ENCODE peak calls at places on chromosome 3, in six cellular contexts. One of them, this sample, is unnamed.

GRCh38 chr3:78629544-78629943 is 1138.3 kb downstream of the ROBO1 start:
- DNase-seq in upper lobe of right lung: no peak
- DNase-seq in tibial nerve: no peak
- DNase-seq in left lung: no peak
- DNase-seq in left ventricle myocardium inferior: no peak
- DNase-seq in hepatocyte: no peak
- DNase-seq in this sample: no peak

GRCh38 chr3:47578691-47579632 is at the start of gene CSPG5:
- DNase-seq in left ventricle myocardium inferior: peak
- DNase-seq in upper lobe of right lung: peak
- DNase-seq in tibial nerve: no peak
- DNase-seq in hepatocyte: peak
- DNase-seq in left lung: no peak
- DNase-seq in this sample: no peak

GRCh38 chr3:168154101-168154500 is 58.4 kb upstream of the GOLIM4 start:
- DNase-seq in left ventricle myocardium inferior: no peak
- DNase-seq in hepatocyte: no peak
- DNase-seq in tibial nerve: no peak
- DNase-seq in left lung: no peak
- DNase-seq in upper lobe of right lung: no peak
- DNase-seq in this sample: no peak

GRCh38 chr3:190443257-190443656 is 6.4 kb downstream of the TMEM207 start:
- DNase-seq in tibial nerve: no peak
- DNase-seq in upper lobe of right lung: no peak
- DNase-seq in left lung: no peak
- DNase-seq in hepatocyte: no peak
- DNase-seq in left ventricle myocardium inferior: no peak
- DNase-seq in this sample: no peak

GRCh38 chr3:34683851-34684250 is 885.4 kb downstream of the PDCD6IP start:
- DNase-seq in left lung: no peak
- DNase-seq in tibial nerve: peak
- DNase-seq in hepatocyte: peak
- DNase-seq in left ventricle myocardium inferior: peak
- DNase-seq in upper lobe of right lung: peak
- DNase-seq in this sample: no peak

GRCh38 chr3:52493232-52494017 is 1.7 kb upstream of the STAB1 start:
- DNase-seq in left lung: no peak
- DNase-seq in hepatocyte: no peak
- DNase-seq in tibial nerve: no peak
- DNase-seq in upper lobe of right lung: no peak
- DNase-seq in left ventricle myocardium inferior: no peak
- DNase-seq in this sample: no peak

GRCh38 chr3:162978136-162978535 is 1481.5 kb downstream of the OTOL1 start:
- DNase-seq in left lung: no peak
- DNase-seq in hepatocyte: no peak
- DNase-seq in left ventricle myocardium inferior: no peak
- DNase-seq in upper lobe of right lung: no peak
- DNase-seq in tibial nerve: no peak
- DNase-seq in this sample: no peak

GRCh38 chr3:185283374-185283935 is 29.6 kb upstream of the EHHADH start:
- DNase-seq in left lung: no peak
- DNase-seq in upper lobe of right lung: no peak
- DNase-seq in tibial nerve: no peak
- DNase-seq in hepatocyte: no peak
- DNase-seq in left ventricle myocardium inferior: no peak
- DNase-seq in this sample: no peak

GRCh38 chr3:125207507-125207906 is 5.0 kb downstream of the SLC12A8 start:
- DNase-seq in hepatocyte: no peak
- DNase-seq in upper lobe of right lung: no peak
- DNase-seq in left lung: no peak
- DNase-seq in tibial nerve: no peak
- DNase-seq in left ventricle myocardium inferior: no peak
- DNase-seq in this sample: no peak

GRCh38 chr3:65439641-65440040 is 599.1 kb downstream of the MAGI1 start:
- DNase-seq in left ventricle myocardium inferior: peak
- DNase-seq in hepatocyte: peak
- DNase-seq in upper lobe of right lung: no peak
- DNase-seq in left lung: peak
- DNase-seq in tibial nerve: no peak
- DNase-seq in this sample: no peak

GRCh38 chr3:46276497-46277099 is 34.3 kb downstream of the CCR3 start:
- DNase-seq in hepatocyte: peak
- DNase-seq in left ventricle myocardium inferior: peak
- DNase-seq in left lung: peak
- DNase-seq in tibial nerve: no peak
- DNase-seq in upper lobe of right lung: peak
- DNase-seq in this sample: no peak

GRCh38 chr3:126654571-126655393 is at the start of gene TXNRD3:
- DNase-seq in tibial nerve: peak
- DNase-seq in hepatocyte: peak
- DNase-seq in upper lobe of right lung: peak
- DNase-seq in left ventricle myocardium inferior: peak
- DNase-seq in left lung: peak
- DNase-seq in this sample: no peak
- TF ChIP-seq CTCF in tibial nerve: peak
- TF ChIP-seq CTCF in hepatocyte: no peak
- TF ChIP-seq CTCF in upper lobe of right lung: peak
- TF ChIP-seq CTCF in left ventricle myocardium inferior: peak
- TF ChIP-seq CTCF in left lung: no peak
- TF ChIP-seq CTCF in this sample: peak

GRCh38 chr3:72265661-72266370 is 480.9 kb upstream of the PROK2 start:
- DNase-seq in upper lobe of right lung: no peak
- DNase-seq in hepatocyte: no peak
- DNase-seq in left ventricle myocardium inferior: no peak
- DNase-seq in tibial nerve: no peak
- DNase-seq in left lung: no peak
- DNase-seq in this sample: no peak
- TF ChIP-seq CTCF in upper lobe of right lung: no peak
- TF ChIP-seq CTCF in hepatocyte: no peak
- TF ChIP-seq CTCF in left ventricle myocardium inferior: no peak
- TF ChIP-seq CTCF in tibial nerve: no peak
- TF ChIP-seq CTCF in left lung: no peak
- TF ChIP-seq CTCF in this sample: peak

DNA sequence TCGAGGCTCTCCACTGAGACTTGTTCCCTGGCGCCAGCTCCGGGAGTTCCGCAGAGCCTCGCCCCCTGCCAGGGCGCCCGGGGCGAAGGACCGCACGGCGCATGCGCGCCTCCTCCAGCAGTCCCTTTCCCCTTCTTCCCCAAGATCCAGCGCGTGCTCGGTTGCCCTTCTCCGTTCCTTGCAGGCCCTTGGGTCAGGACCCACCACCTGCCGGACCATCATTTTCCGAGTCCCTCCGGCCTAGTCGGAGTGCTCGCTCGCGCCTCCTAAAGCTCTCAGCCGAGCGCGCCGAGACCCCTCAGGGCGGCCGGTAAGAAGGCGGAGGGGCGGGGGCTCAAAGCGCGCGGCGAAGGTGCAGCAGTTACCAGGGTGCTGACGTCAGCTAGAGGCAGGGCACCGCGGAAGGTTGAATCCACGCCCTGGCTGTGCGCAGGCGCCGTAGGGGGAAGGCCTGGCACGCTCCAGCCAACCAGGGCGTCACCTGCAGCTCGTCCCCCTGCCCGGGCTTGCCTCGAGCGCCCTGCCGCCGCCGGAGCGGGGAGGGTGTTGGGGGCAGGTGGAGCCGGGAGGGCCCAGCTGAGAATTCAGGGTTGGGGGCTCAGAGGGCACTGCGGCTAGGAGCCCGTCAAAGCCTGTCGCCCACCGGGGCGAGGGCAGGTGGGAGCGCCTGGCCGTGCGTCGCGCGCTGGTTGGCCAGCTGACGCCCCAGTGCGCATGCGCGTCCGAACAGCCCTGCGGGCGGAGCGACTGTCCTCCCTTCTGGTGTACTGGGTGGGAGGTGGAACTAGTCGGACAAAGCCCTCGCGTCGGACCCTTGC is at the start of gene TCAIM:
- DNase-seq in hepatocyte: peak
- DNase-seq in upper lobe of right lung: peak
- DNase-seq in left lung: peak
- DNase-seq in tibial nerve: peak
- DNase-seq in left ventricle myocardium inferior: peak
- DNase-seq in this sample: peak
- TF ChIP-seq CTCF in hepatocyte: no peak
- TF ChIP-seq CTCF in upper lobe of right lung: no peak
- TF ChIP-seq CTCF in left lung: no peak
- TF ChIP-seq CTCF in tibial nerve: no peak
- TF ChIP-seq CTCF in left ventricle myocardium inferior: no peak
- TF ChIP-seq CTCF in this sample: no peak

GRCh38 chr3:50466177-50466576 is 37.3 kb downstream of the CACNA2D2 start:
- DNase-seq in left lung: no peak
- DNase-seq in tibial nerve: no peak
- DNase-seq in left ventricle myocardium inferior: no peak
- DNase-seq in hepatocyte: no peak
- DNase-seq in upper lobe of right lung: no peak
- DNase-seq in this sample: no peak
- TF ChIP-seq CTCF in left lung: no peak
- TF ChIP-seq CTCF in tibial nerve: no peak
- TF ChIP-seq CTCF in left ventricle myocardium inferior: no peak
- TF ChIP-seq CTCF in hepatocyte: no peak
- TF ChIP-seq CTCF in upper lobe of right lung: no peak
- TF ChIP-seq CTCF in this sample: no peak

GRCh38 chr3:140497331-140497730 is 180.5 kb upstream of the TRIM42 start:
- DNase-seq in left ventricle myocardium inferior: no peak
- DNase-seq in left lung: no peak
- DNase-seq in tibial nerve: no peak
- DNase-seq in upper lobe of right lung: no peak
- DNase-seq in hepatocyte: no peak
- DNase-seq in this sample: no peak

GRCh38 chr3:140501770-140502364 is 176.0 kb upstream of the TRIM42 start:
- DNase-seq in upper lobe of right lung: no peak
- DNase-seq in left ventricle myocardium inferior: no peak
- DNase-seq in tibial nerve: no peak
- DNase-seq in left lung: no peak
- DNase-seq in hepatocyte: no peak
- DNase-seq in this sample: no peak

GRCh38 chr3:140500473-140500872 is 177.4 kb upstream of the TRIM42 start:
- DNase-seq in left ventricle myocardium inferior: no peak
- DNase-seq in upper lobe of right lung: no peak
- DNase-seq in left lung: no peak
- DNase-seq in tibial nerve: no peak
- DNase-seq in hepatocyte: no peak
- DNase-seq in this sample: no peak

GRCh38 chr3:140501054-140501769 is 176.7 kb upstream of the TRIM42 start:
- DNase-seq in left lung: no peak
- DNase-seq in hepatocyte: peak
- DNase-seq in upper lobe of right lung: no peak
- DNase-seq in tibial nerve: no peak
- DNase-seq in left ventricle myocardium inferior: no peak
- DNase-seq in this sample: no peak

GRCh38 chr3:140499114-140499757 is 178.6 kb upstream of the TRIM42 start:
- DNase-seq in left lung: no peak
- DNase-seq in left ventricle myocardium inferior: no peak
- DNase-seq in upper lobe of right lung: no peak
- DNase-seq in hepatocyte: peak
- DNase-seq in tibial nerve: no peak
- DNase-seq in this sample: no peak
- TF ChIP-seq CTCF in left lung: peak
- TF ChIP-seq CTCF in left ventricle myocardium inferior: peak
- TF ChIP-seq CTCF in upper lobe of right lung: peak
- TF ChIP-seq CTCF in hepatocyte: peak
- TF ChIP-seq CTCF in tibial nerve: no peak
- TF ChIP-seq CTCF in this sample: peak

GRCh38 chr3:97821810-97822775 is at the start of gene CRYBG3:
- DNase-seq in hepatocyte: peak
- DNase-seq in upper lobe of right lung: peak
- DNase-seq in left lung: peak
- DNase-seq in left ventricle myocardium inferior: peak
- DNase-seq in tibial nerve: peak
- DNase-seq in this sample: peak
- TF ChIP-seq CTCF in hepatocyte: peak
- TF ChIP-seq CTCF in upper lobe of right lung: peak
- TF ChIP-seq CTCF in left lung: no peak
- TF ChIP-seq CTCF in left ventricle myocardium inferior: peak
- TF ChIP-seq CTCF in tibial nerve: peak
- TF ChIP-seq CTCF in this sample: peak